ENCODE peak calls at places on chromosomes 13 and 19, in five cellular contexts. D, Z, F, S and C are unnamed samples.

GRCh38 chr19:6402834-6403608 is 10.1 kb upstream of the GTF2F1 start:
- DNase-seq in F (no peak), S (peak; percentile 68), D (no peak), Z (no peak), C (no peak)

GRCh38 chr13:57631607-57632275 is at the start of gene PCDH17:
- DNase-seq in S (peak; percentile 64), D (no peak), Z (no peak), F (peak; percentile 23), C (no peak)

GRCh38 chr19:15015946-15016542 is 33.2 kb upstream of the CASP14 start:
- DNase-seq in Z (no peak), D (no peak), S (peak; percentile 53), F (no peak), C (no peak)

GRCh38 chr13:32837307-32837972 is 178.8 kb upstream of the KL start:
- DNase-seq in D (no peak), F (no peak), Z (no peak), S (no peak), C (no peak)

GRCh38 chr13:51246411-51247298 is 24.5 kb downstream of the FAM124A start:
- DNase-seq in Z (no peak), D (no peak), S (no peak), F (peak; percentile 69), C (no peak)

GRCh38 chr13:27309967-27310598 is 39.5 kb downstream of the RASL11A start:
- DNase-seq in S (no peak), Z (no peak), F (no peak), D (no peak), C (no peak)

GRCh38 chr13:27607125-27607524 is 13.2 kb downstream of the LNX2 start:
- DNase-seq in S (peak; percentile 62), D (no peak), Z (no peak), F (no peak), C (peak; percentile 36)

GRCh38 chr19:40281381-40282208 is 3.5 kb downstream of the AKT2 start:
- DNase-seq in S (no peak), F (no peak), Z (peak; percentile 11), D (no peak), C (peak; percentile 11)

GRCh38 chr19:34474233-34474989 is 7.1 kb upstream of the WTIP start:
- DNase-seq in S (no peak), F (no peak), Z (peak; percentile 13), D (no peak), C (no peak)

GRCh38 chr13:95382411-95382810 is 81.2 kb upstream of the ABCC4 start:
- DNase-seq in F (no peak), D (no peak), Z (no peak), S (no peak), C (no peak)

GRCh38 chr19:8116437-8117293 is 32.7 kb downstream of the FBN3 start:
- DNase-seq in S (no peak), Z (no peak), F (no peak), D (no peak), C (no peak)

GRCh38 chr19:55439052-55439451 is 4.0 kb downstream of the SHISA7 start:
- DNase-seq in D (no peak), Z (no peak), S (no peak), F (no peak), C (no peak)

GRCh38 chr13:99442273-99442895 is 58.9 kb upstream of the TM9SF2 start:
- DNase-seq in D (no peak), S (peak; percentile 68), F (no peak), Z (peak; percentile 50), C (no peak)

GRCh38 chr13:25744176-25744575 is 307.6 kb downstream of the SHISA2 start:
- DNase-seq in D (no peak), F (no peak), S (no peak), Z (no peak), C (no peak)

GRCh38 chr19:2335848-2336247 is 7.4 kb downstream of the SPPL2B start:
- DNase-seq in S (no peak), Z (no peak), F (no peak), D (no peak), C (no peak)

GRCh38 chr19:35517342-35517741 is 3.9 kb upstream of the DMKN start:
- DNase-seq in Z (no peak), F (no peak), D (no peak), S (no peak), C (no peak)

GRCh38 chr13:98461525-98462240 is 115.2 kb downstream of the STK24 start:
- DNase-seq in D (no peak), Z (no peak), F (peak; percentile 11), S (no peak), C (no peak)

GRCh38 chr13:101523732-101524131 is 71.3 kb downstream of the ITGBL1 start:
- DNase-seq in D (peak; percentile 40), F (no peak), Z (no peak), S (no peak), C (peak; percentile 20)

GRCh38 chr19:47272448-47273312 is 2.0 kb upstream of the INAFM1 start:
- DNase-seq in D (no peak), S (no peak), Z (peak; percentile 78), F (peak; percentile 52), C (no peak)

GRCh38 chr13:51502206-51502651 is 49.4 kb upstream of the INTS6 start:
- DNase-seq in Z (no peak), S (no peak), D (no peak), F (no peak), C (no peak)

GRCh38 chr13:86269511-86269910 is 470.3 kb upstream of the SLITRK6 start:
- DNase-seq in D (no peak), F (no peak), Z (no peak), S (no peak), C (no peak)

GRCh38 chr13:79485014-79485441 is 4.1 kb downstream of the NDFIP2 start:
- DNase-seq in D (no peak), S (peak; percentile 80), Z (no peak), F (no peak), C (peak; percentile 5)

GRCh38 chr19:48255376-48256303 is at the start of gene CARD8:
- DNase-seq in D (peak; percentile 43), S (peak; percentile 87), Z (peak; percentile 79), F (peak; percentile 80), C (peak; percentile 69)

GRCh38 chr19:16184665-16185122 is 516 bp upstream of the FAM32A start:
- DNase-seq in S (no peak), F (no peak), D (no peak), Z (no peak), C (no peak)

GRCh38 chr13:113902956-113903355 is 39.1 kb upstream of the GAS6 start:
- DNase-seq in F (no peak), S (no peak), Z (no peak), D (no peak), C (no peak)

GRCh38 chr13:32056316-32056715 is 24.7 kb downstream of the FRY start:
- DNase-seq in D (no peak), Z (no peak), S (no peak), F (no peak), C (no peak)

GRCh38 chr13:70666883-70667282 is 558.6 kb upstream of the KLHL1 start:
- DNase-seq in D (no peak), S (no peak), Z (no peak), F (no peak), C (no peak)

GRCh38 chr19:40089462-40089861 is 1.3 kb downstream of the ZNF780A start:
- DNase-seq in F (no peak), D (no peak), Z (no peak), S (no peak), C (no peak)

GRCh38 chr13:32852568-32852967 is 163.7 kb upstream of the KL start:
- DNase-seq in S (no peak), F (no peak), D (no peak), Z (no peak), C (no peak)

DNA sequence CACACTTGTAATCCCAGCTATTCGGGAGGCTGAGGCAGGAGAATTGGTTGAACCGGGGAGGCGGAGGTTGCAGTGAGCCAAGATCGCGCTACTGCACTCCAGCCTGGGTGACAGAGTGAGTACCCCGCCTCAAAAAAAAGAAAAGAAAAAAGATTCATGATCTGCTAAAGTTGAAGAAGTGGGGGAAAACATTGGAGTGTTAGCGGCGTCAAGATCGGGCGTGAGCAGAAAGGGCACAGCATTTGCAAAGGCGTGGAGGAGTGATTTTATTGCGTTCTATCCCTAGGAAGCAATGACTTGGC is 874 bp upstream of the DNM2 start:
- DNase-seq in Z (no peak), S (no peak), D (no peak), F (no peak), C (no peak)
- H3K27ac ChIP-seq in Z (no peak overlapping the region), S (no peak overlapping the region), D (peak overlapping the region; percentile 56), F (peak overlapping the region; percentile 79), C (peak overlapping the region; percentile 17)

GRCh38 chr19:42233106-42233505 is 9.3 kb downstream of the GSK3A start:
- DNase-seq in D (no peak), F (no peak), S (no peak), Z (no peak), C (no peak)
- H3K36me3 ChIP-seq in D (peaks cover 88% of the 10 kb centered on the region), F (peaks cover 83% of the 10 kb centered on the region), S (no peaks in the 10 kb centered on the region), Z (no peaks in the 10 kb centered on the region), C (peaks cover 87% of the 10 kb centered on the region)

DNA sequence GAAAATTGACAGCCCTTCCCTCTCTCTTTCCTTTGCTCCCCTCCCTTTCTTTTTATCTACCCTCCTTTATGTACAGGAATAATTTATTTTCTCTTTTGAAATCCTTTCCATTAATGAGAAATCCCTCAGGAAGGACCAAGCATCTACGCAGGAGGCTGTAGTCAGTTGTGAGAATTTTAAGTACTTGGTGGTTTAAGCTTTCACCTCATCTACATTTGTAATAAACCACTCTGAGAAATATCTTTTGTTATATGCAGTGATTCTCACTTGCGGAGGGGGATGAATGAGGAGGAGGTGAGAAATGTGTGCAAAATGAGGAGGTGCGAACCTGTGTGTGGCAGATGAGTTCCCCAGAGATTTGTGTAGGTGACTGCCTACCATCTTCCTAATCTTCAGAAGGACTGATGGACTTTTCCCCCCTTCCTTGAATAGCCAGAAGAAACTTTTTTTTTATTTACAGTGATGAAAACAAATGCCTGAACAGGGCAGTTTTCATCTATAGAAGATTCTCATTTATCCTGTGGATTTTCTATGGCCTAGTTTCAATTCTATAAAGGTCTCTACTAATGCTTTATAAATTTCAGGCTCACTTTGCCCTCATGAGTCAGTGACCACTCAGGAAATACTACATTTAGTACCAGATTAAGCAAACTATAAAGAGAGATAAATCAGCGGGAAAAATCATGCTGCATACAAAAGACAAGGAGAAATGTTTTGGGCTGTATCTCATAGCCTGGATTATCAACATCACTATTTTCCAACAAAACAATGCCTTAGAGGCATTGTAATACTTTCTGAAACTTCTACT is 118.3 kb downstream of the LHFPL6 start:
- DNase-seq in D (no peak), Z (no peak), F (no peak), S (no peak), C (no peak)
- H3K4me1 ChIP-seq in D (peaks cover 5% of the 10 kb centered on the region), Z (peaks cover 4% of the 10 kb centered on the region), F (peaks cover 82% of the 10 kb centered on the region), S (no peaks in the 10 kb centered on the region), C (peaks cover 12% of the 10 kb centered on the region)

DNA sequence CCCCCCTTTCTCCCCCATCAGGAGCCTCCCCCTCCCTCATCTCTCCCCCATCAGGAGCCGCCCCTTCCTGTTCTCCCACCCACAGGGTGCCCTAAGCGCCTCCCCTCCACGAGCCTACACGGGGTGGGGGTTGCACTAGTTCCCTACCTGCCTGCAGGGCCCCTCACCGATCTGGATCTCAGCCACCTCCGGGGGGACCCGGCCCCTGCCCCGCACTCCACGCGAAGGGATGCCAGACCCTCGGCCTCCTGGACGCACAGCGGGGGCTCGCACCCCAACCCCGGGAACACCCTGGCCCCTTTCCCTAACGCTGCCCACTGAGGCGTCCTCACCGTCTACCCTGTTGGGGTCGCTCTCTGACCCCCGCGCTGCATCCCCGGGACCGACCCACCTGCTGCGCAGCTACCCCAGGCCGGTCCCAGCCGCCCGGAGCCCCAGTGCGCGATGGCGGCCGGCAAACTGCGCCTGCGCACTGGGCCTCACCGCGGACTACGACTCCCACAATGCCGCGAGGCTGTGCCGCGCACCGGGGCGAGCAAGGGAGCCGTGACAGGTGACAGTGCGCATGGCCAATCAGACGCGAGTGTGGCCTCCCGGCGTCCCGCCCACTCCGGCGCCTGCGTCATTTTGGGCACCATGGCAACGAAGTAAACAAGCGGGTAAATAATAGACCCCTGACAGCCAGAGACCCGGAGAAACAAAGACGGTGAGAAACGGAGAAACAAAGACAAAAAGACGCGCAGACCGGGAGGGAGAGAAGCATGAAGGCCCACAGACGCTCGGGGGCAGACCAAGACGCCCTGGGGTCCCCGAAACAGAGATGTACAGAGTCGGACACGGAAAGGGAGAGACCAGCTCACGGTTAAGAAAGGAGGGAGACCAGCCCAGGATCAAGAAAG is at the start of gene ZSCAN18:
- DNase-seq in S (peak; percentile 99), D (peak; percentile 90), Z (peak; percentile 99), F (peak; percentile 97), C (peak; percentile 92)
- H3K27ac ChIP-seq in S (peak within 1 kb of the TSS; percentile 96), D (peak within 1 kb of the TSS; percentile 97), Z (peak within 1 kb of the TSS; percentile 90), F (peak within 1 kb of the TSS; percentile 93), C (peak within 1 kb of the TSS; percentile 89)